ENCODE peak calls at places on chromosomes 16 and 17, in eight cellular contexts. One of them, this sample, is unnamed.

GRCh38 chr17:76272541-76273434 is 7.6 kb downstream of the UBALD2 start:
- DNase-seq in AG10803: no peak
- DNase-seq in thoracic aorta: no peak
- DNase-seq in CD4-positive, alpha-beta T cell: peak
- DNase-seq in type B pancreatic cell: no peak
- DNase-seq in GM13977: peak
- DNase-seq in Peyer's patch: no peak
- DNase-seq in GM10248: peak
- DNase-seq in this sample: no peak

GRCh38 chr17:75346906-75347305 is 57.7 kb upstream of the SLC25A19 start:
- DNase-seq in AG10803: peak
- DNase-seq in thoracic aorta: no peak
- DNase-seq in CD4-positive, alpha-beta T cell: no peak
- DNase-seq in type B pancreatic cell: no peak
- DNase-seq in GM13977: no peak
- DNase-seq in Peyer's patch: no peak
- DNase-seq in GM10248: no peak
- DNase-seq in this sample: no peak

GRCh38 chr17:65403616-65404015 is 157.8 kb downstream of the AXIN2 start:
- DNase-seq in AG10803: no peak
- DNase-seq in thoracic aorta: no peak
- DNase-seq in CD4-positive, alpha-beta T cell: no peak
- DNase-seq in type B pancreatic cell: no peak
- DNase-seq in GM13977: no peak
- DNase-seq in Peyer's patch: no peak
- DNase-seq in GM10248: no peak
- DNase-seq in this sample: no peak

GRCh38 chr17:74059471-74059870 is 144.0 kb upstream of the RPL38 start:
- DNase-seq in AG10803: no peak
- DNase-seq in thoracic aorta: no peak
- DNase-seq in CD4-positive, alpha-beta T cell: no peak
- DNase-seq in type B pancreatic cell: no peak
- DNase-seq in GM13977: no peak
- DNase-seq in Peyer's patch: no peak
- DNase-seq in GM10248: no peak
- DNase-seq in this sample: no peak

GRCh38 chr16:57530104-57530522 is 6.3 kb downstream of the CCDC102A start:
- DNase-seq in AG10803: peak
- DNase-seq in thoracic aorta: no peak
- DNase-seq in CD4-positive, alpha-beta T cell: peak
- DNase-seq in type B pancreatic cell: no peak
- DNase-seq in GM13977: peak
- DNase-seq in Peyer's patch: peak
- DNase-seq in GM10248: peak
- DNase-seq in this sample: peak

GRCh38 chr17:44828919-44829557 is 1.0 kb downstream of the GJC1 start:
- DNase-seq in AG10803: peak
- DNase-seq in thoracic aorta: no peak
- DNase-seq in CD4-positive, alpha-beta T cell: no peak
- DNase-seq in type B pancreatic cell: no peak
- DNase-seq in GM13977: no peak
- DNase-seq in Peyer's patch: no peak
- DNase-seq in GM10248: no peak
- DNase-seq in this sample: no peak

GRCh38 chr17:3961564-3962047 is 2.6 kb downstream of the ATP2A3 start:
- DNase-seq in AG10803: no peak
- DNase-seq in thoracic aorta: no peak
- DNase-seq in CD4-positive, alpha-beta T cell: peak
- DNase-seq in type B pancreatic cell: no peak
- DNase-seq in GM13977: no peak
- DNase-seq in Peyer's patch: no peak
- DNase-seq in GM10248: no peak
- DNase-seq in this sample: no peak

GRCh38 chr16:27729516-27730304 is 179.8 kb downstream of the KATNIP start:
- DNase-seq in AG10803: no peak
- DNase-seq in thoracic aorta: no peak
- DNase-seq in CD4-positive, alpha-beta T cell: no peak
- DNase-seq in type B pancreatic cell: no peak
- DNase-seq in GM13977: no peak
- DNase-seq in Peyer's patch: no peak
- DNase-seq in GM10248: no peak
- DNase-seq in this sample: no peak

GRCh38 chr16:27972500-27972899 is 91.0 kb downstream of the GSG1L start:
- DNase-seq in AG10803: peak
- DNase-seq in thoracic aorta: no peak
- DNase-seq in CD4-positive, alpha-beta T cell: peak
- DNase-seq in type B pancreatic cell: no peak
- DNase-seq in GM13977: peak
- DNase-seq in Peyer's patch: no peak
- DNase-seq in GM10248: peak
- DNase-seq in this sample: peak

GRCh38 chr17:6387858-6388257 is 47.1 kb downstream of the AIPL1 start:
- DNase-seq in AG10803: no peak
- DNase-seq in thoracic aorta: no peak
- DNase-seq in CD4-positive, alpha-beta T cell: no peak
- DNase-seq in type B pancreatic cell: peak
- DNase-seq in GM13977: no peak
- DNase-seq in Peyer's patch: no peak
- DNase-seq in GM10248: no peak
- DNase-seq in this sample: no peak

GRCh38 chr17:50059759-50060273 is 3.9 kb downstream of the ITGA3 start:
- DNase-seq in AG10803: no peak
- DNase-seq in thoracic aorta: peak
- DNase-seq in CD4-positive, alpha-beta T cell: no peak
- DNase-seq in type B pancreatic cell: no peak
- DNase-seq in GM13977: no peak
- DNase-seq in Peyer's patch: no peak
- DNase-seq in GM10248: no peak
- DNase-seq in this sample: no peak

GRCh38 chr16:71404364-71404763 is 37.5 kb downstream of the TLE7 start:
- DNase-seq in AG10803: no peak
- DNase-seq in thoracic aorta: no peak
- DNase-seq in CD4-positive, alpha-beta T cell: no peak
- DNase-seq in type B pancreatic cell: no peak
- DNase-seq in GM13977: no peak
- DNase-seq in Peyer's patch: no peak
- DNase-seq in GM10248: no peak
- DNase-seq in this sample: no peak

GRCh38 chr16:68233835-68234187 is 2.1 kb downstream of the ESRP2 start:
- DNase-seq in AG10803: peak
- DNase-seq in thoracic aorta: no peak
- DNase-seq in CD4-positive, alpha-beta T cell: no peak
- DNase-seq in type B pancreatic cell: no peak
- DNase-seq in GM13977: no peak
- DNase-seq in Peyer's patch: no peak
- DNase-seq in GM10248: no peak
- DNase-seq in this sample: no peak

GRCh38 chr16:88303890-88304819 is 78.6 kb upstream of the ZNF469 start:
- DNase-seq in AG10803: peak
- DNase-seq in thoracic aorta: no peak
- DNase-seq in CD4-positive, alpha-beta T cell: no peak
- DNase-seq in type B pancreatic cell: no peak
- DNase-seq in GM13977: no peak
- DNase-seq in Peyer's patch: no peak
- DNase-seq in GM10248: no peak
- DNase-seq in this sample: peak

GRCh38 chr16:71933913-71934696 is 38.8 kb downstream of the IST1 start:
- DNase-seq in AG10803: peak
- DNase-seq in thoracic aorta: no peak
- DNase-seq in CD4-positive, alpha-beta T cell: no peak
- DNase-seq in type B pancreatic cell: no peak
- DNase-seq in GM13977: no peak
- DNase-seq in Peyer's patch: no peak
- DNase-seq in GM10248: no peak
- DNase-seq in this sample: peak

DNA sequence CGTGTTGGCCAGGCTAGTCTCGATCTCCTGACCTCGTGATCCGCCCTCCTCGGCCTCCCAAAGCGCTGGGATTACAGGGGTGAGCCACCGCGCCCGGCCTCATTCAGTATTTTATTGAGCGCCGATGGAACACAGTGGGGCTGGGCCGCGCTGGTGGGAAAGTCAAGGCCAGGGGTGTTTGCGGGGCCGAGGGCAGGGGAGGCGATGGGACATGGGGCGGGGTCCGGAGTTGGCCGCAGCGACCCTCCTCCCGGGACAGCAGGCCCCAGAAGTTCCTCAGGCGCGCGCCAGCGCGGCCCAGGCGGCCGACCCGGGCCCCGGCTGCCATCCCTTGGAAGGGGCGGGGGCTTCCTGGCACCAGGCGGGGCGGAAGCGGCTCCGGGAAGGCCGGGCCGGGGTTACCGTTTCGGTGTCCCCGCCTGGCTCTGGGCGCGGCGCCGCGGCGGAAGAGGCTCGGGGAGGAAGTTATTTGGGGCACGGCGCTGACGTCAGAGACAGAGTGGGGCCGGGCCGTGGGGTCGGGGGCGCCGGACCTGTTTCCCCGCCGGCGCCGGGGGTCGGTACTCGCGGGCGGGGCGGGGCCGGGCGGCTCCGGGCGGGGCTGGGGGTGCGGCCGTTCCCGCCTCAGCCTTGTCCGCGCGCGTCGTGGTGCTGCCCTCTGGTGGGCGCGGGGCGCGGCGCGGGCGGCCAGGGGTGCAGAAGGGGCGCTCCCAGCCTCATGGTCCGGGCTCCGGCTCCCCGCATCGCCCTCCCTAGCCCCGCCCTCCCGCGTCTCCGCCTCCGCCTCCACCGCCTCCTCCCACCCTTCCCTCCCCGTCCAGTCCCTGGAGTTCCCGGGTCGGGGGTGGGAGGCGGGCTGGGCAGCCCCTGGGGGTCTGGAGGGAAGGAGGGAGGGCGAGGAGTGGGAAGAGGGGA is 952 bp upstream of the PRSS27 start:
- DNase-seq in AG10803: peak
- DNase-seq in thoracic aorta: peak
- DNase-seq in CD4-positive, alpha-beta T cell: peak
- DNase-seq in type B pancreatic cell: peak
- DNase-seq in GM13977: peak
- DNase-seq in Peyer's patch: peak
- DNase-seq in GM10248: peak
- DNase-seq in this sample: peak
- TF ChIP-seq CTCF in AG10803: peak
- TF ChIP-seq CTCF in thoracic aorta: peak
- TF ChIP-seq CTCF in CD4-positive, alpha-beta T cell: peak
- TF ChIP-seq CTCF in type B pancreatic cell: peak
- TF ChIP-seq CTCF in GM13977: peak
- TF ChIP-seq CTCF in Peyer's patch: peak
- TF ChIP-seq CTCF in GM10248: peak
- TF ChIP-seq CTCF in this sample: peak

DNA sequence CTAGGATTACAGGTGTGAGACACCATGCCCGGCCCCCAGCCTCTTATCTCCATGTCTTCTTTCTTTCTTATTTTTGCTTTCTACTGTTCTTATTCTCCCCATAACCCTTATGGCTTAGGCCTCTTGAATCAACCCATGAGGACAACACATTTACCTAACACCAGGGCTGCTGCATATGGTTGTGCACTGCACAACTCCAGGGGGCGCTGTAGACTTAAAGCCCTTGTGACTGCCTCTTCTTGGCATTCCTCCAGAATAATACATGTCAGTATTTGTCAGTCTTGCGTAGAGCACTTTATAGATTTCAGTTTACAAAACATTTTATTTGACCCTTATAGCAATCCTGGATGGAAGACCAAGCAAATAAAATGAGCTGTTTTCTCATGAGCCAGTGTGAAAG is 225.0 kb upstream of the SALL1 start:
- DNase-seq in AG10803: no peak
- DNase-seq in thoracic aorta: no peak
- DNase-seq in CD4-positive, alpha-beta T cell: no peak
- DNase-seq in type B pancreatic cell: no peak
- DNase-seq in GM13977: no peak
- DNase-seq in Peyer's patch: no peak
- DNase-seq in GM10248: no peak
- DNase-seq in this sample: no peak
- TF ChIP-seq CTCF in AG10803: no peak
- TF ChIP-seq CTCF in thoracic aorta: no peak
- TF ChIP-seq CTCF in CD4-positive, alpha-beta T cell: no peak
- TF ChIP-seq CTCF in type B pancreatic cell: peak
- TF ChIP-seq CTCF in GM13977: no peak
- TF ChIP-seq CTCF in Peyer's patch: no peak
- TF ChIP-seq CTCF in GM10248: no peak
- TF ChIP-seq CTCF in this sample: peak

DNA sequence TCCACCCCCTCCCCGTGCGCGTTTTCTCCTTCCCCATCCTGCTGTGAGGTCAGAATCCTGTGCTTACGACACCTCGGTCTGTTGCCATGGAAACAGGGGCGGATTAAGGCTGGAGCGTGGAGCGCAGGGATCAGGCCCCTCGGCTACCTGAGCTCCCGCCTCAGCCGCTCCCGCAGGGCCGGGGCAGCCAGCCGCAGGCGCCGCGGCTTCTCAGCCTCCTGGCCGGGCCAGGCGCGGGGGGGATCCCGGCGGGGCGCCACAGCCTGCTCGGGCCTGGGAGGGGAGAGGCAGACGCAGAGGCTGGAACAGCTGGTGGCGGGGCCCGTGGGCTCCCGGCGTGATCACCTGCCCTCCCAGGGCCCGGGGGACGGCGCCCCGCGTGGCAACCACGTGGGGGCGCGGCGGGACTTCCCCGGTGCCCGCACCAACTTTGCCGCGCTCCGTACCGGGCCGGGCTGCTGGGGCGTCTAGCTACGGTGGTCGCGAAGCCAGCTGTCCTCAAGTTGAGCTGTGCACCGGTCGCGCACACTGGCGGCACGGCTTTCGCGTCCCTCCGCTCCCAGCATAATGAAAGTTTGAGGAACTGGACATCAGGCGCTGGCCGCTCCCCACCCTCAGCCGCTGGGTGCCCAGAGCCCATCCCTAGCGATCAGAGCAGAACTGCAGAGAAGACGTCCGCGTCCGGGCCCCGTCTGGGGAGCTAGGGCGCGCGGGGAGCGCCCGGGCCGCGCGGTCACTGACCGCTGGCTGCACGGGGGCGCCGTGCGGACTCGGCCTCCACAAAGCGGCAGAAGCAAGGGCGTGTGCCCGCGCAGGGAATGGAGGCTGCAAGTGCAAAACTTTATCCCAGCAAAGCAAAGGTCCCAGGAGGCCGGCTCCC is 1.2 kb downstream of the RTN4RL1 start:
- DNase-seq in AG10803: peak
- DNase-seq in thoracic aorta: no peak
- DNase-seq in CD4-positive, alpha-beta T cell: no peak
- DNase-seq in type B pancreatic cell: no peak
- DNase-seq in GM13977: peak
- DNase-seq in Peyer's patch: no peak
- DNase-seq in GM10248: no peak
- DNase-seq in this sample: peak
- TF ChIP-seq CTCF in AG10803: no peak
- TF ChIP-seq CTCF in thoracic aorta: peak
- TF ChIP-seq CTCF in CD4-positive, alpha-beta T cell: no peak
- TF ChIP-seq CTCF in type B pancreatic cell: no peak
- TF ChIP-seq CTCF in GM13977: no peak
- TF ChIP-seq CTCF in Peyer's patch: no peak
- TF ChIP-seq CTCF in GM10248: no peak
- TF ChIP-seq CTCF in this sample: peak

DNA sequence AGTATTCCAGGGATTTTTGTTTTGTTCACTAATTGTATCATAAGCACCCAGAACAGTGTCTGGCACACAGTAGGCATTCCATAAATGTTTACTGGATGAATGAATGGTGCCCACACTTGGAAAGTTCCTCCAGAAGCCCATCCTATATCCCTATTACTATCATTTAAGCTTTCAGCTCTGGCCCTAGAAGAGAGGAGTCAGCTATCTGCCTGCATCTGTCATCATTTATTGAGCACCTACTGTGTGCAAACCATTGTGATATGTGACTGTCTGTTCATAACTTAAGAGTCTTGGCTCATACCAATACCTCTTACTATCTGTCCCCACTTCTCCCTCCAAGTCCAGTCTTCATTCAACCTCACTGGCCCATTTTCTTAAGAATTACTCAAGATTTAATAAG is 20.1 kb upstream of the SP6 start:
- DNase-seq in AG10803: no peak
- DNase-seq in thoracic aorta: no peak
- DNase-seq in CD4-positive, alpha-beta T cell: no peak
- DNase-seq in type B pancreatic cell: no peak
- DNase-seq in GM13977: no peak
- DNase-seq in Peyer's patch: no peak
- DNase-seq in GM10248: no peak
- DNase-seq in this sample: no peak
- TF ChIP-seq CTCF in AG10803: no peak
- TF ChIP-seq CTCF in thoracic aorta: no peak
- TF ChIP-seq CTCF in CD4-positive, alpha-beta T cell: no peak
- TF ChIP-seq CTCF in type B pancreatic cell: no peak
- TF ChIP-seq CTCF in GM13977: no peak
- TF ChIP-seq CTCF in Peyer's patch: no peak
- TF ChIP-seq CTCF in GM10248: no peak
- TF ChIP-seq CTCF in this sample: no peak